ENCODE peak calls at places on chromosomes 11 and 22, in eight cellular contexts. One of them, this sample, is unnamed.

GRCh38 chr11:11366793-11367192 is 13.7 kb upstream of the CSNK2A3 start:
- DNase-seq in A549: no peak
- DNase-seq in ovary: no peak
- DNase-seq in tibial nerve: no peak
- DNase-seq in suprapubic skin: no peak
- DNase-seq in transverse colon: no peak
- DNase-seq in H1: no peak
- DNase-seq in HepG2: no peak
- DNase-seq in this sample: no peak

GRCh38 chr22:43230983-43231723 is 44.2 kb upstream of the TTLL12 start:
- DNase-seq in A549: peak; percentile 45
- DNase-seq in ovary: peak; percentile 65
- DNase-seq in tibial nerve: no peak
- DNase-seq in suprapubic skin: no peak
- DNase-seq in transverse colon: peak; percentile 54
- DNase-seq in H1: peak; percentile 92
- DNase-seq in HepG2: peak; percentile 48
- DNase-seq in this sample: no peak

GRCh38 chr11:11968511-11969280 is 39.7 kb downstream of the DKK3 start:
- DNase-seq in A549: no peak
- DNase-seq in ovary: no peak
- DNase-seq in tibial nerve: no peak
- DNase-seq in suprapubic skin: no peak
- DNase-seq in transverse colon: no peak
- DNase-seq in H1: no peak
- DNase-seq in HepG2: no peak
- DNase-seq in this sample: peak; percentile 56

GRCh38 chr22:23892626-23893445 is 1.3 kb upstream of the MIF start:
- DNase-seq in A549: no peak
- DNase-seq in ovary: no peak
- DNase-seq in tibial nerve: no peak
- DNase-seq in suprapubic skin: no peak
- DNase-seq in transverse colon: no peak
- DNase-seq in H1: no peak
- DNase-seq in HepG2: no peak
- DNase-seq in this sample: peak; percentile 65

GRCh38 chr22:34015642-34016041 is 95.4 kb upstream of the LARGE1 start:
- DNase-seq in A549: no peak
- DNase-seq in ovary: no peak
- DNase-seq in tibial nerve: no peak
- DNase-seq in suprapubic skin: no peak
- DNase-seq in transverse colon: no peak
- DNase-seq in H1: no peak
- DNase-seq in HepG2: no peak
- DNase-seq in this sample: no peak

GRCh38 chr11:4026389-4026788 is 68.2 kb upstream of the RRM1 start:
- DNase-seq in A549: no peak
- DNase-seq in ovary: no peak
- DNase-seq in tibial nerve: no peak
- DNase-seq in suprapubic skin: no peak
- DNase-seq in transverse colon: no peak
- DNase-seq in H1: no peak
- DNase-seq in HepG2: no peak
- DNase-seq in this sample: no peak

GRCh38 chr11:134261626-134262488 is 8.5 kb downstream of the ACAD8 start:
- DNase-seq in A549: peak; percentile 14
- DNase-seq in ovary: no peak
- DNase-seq in tibial nerve: no peak
- DNase-seq in suprapubic skin: peak; percentile 54
- DNase-seq in transverse colon: no peak
- DNase-seq in H1: peak; percentile 72
- DNase-seq in HepG2: peak; percentile 20
- DNase-seq in this sample: no peak

GRCh38 chr11:723120-723883 is 17.3 kb downstream of the EPS8L2 start:
- DNase-seq in A549: peak; percentile 67
- DNase-seq in ovary: no peak
- DNase-seq in tibial nerve: no peak
- DNase-seq in suprapubic skin: no peak
- DNase-seq in transverse colon: peak; percentile 57
- DNase-seq in H1: no peak
- DNase-seq in HepG2: peak; percentile 56
- DNase-seq in this sample: no peak

GRCh38 chr11:34565417-34566208 is 52.0 kb upstream of the ELF5 start:
- DNase-seq in A549: peak; percentile 37
- DNase-seq in ovary: no peak
- DNase-seq in tibial nerve: no peak
- DNase-seq in suprapubic skin: no peak
- DNase-seq in transverse colon: no peak
- DNase-seq in H1: no peak
- DNase-seq in HepG2: peak; percentile 34
- DNase-seq in this sample: no peak

GRCh38 chr11:101792814-101793213 is 122.0 kb upstream of the CEP126 start:
- DNase-seq in A549: no peak
- DNase-seq in ovary: no peak
- DNase-seq in tibial nerve: no peak
- DNase-seq in suprapubic skin: no peak
- DNase-seq in transverse colon: no peak
- DNase-seq in H1: no peak
- DNase-seq in HepG2: no peak
- DNase-seq in this sample: no peak

GRCh38 chr22:33962409-33962808 is 42.1 kb upstream of the LARGE1 start:
- DNase-seq in A549: no peak
- DNase-seq in ovary: no peak
- DNase-seq in tibial nerve: no peak
- DNase-seq in suprapubic skin: no peak
- DNase-seq in transverse colon: no peak
- DNase-seq in H1: no peak
- DNase-seq in HepG2: no peak
- DNase-seq in this sample: no peak

GRCh38 chr11:1153105-1153950 is 4.4 kb upstream of the MUC5AC start:
- DNase-seq in A549: peak; percentile 88
- DNase-seq in ovary: no peak
- DNase-seq in tibial nerve: no peak
- DNase-seq in suprapubic skin: peak; percentile 81
- DNase-seq in transverse colon: no peak
- DNase-seq in H1: no peak
- DNase-seq in HepG2: peak; percentile 7
- DNase-seq in this sample: no peak

DNA sequence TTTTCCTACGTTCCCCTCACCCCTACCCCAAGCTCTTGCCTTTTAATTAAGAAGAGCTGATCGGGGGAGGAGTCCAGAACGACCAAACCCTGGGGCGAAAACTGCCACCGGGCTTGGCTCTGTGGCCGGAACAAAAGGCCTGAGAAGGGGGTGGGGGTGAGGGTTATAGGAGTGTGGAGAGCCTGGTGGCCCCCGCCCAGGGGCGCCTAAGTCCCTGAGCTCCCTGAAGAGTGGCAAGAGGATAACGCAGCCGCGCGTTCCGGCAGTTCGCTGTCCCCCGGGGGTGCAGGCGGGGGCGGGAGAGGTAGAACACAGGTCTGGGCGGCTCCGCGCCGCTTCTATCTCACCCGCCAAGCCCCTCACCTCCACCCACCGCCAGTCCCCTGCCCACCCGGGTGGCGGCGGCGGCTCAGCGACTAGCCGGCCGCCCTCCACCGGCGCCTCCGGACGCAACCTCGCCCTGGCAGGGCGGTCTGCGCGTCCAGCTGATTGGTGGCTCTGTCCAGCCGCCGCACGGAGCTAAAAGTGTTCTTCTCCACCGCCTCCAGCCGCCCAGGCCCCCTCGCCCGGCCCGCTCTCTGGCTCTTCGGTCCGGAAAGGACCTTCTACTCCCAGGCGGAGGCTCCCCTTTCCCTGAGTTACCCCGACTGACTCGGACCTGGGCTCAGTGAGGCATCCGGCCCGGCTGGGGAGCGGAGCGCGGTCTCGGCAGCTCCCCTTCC is 18.8 kb upstream of the BDNF start:
- DNase-seq in A549: peak; percentile 64
- DNase-seq in ovary: no peak
- DNase-seq in tibial nerve: no peak
- DNase-seq in suprapubic skin: no peak
- DNase-seq in transverse colon: peak; percentile 12
- DNase-seq in H1: peak; percentile 79
- DNase-seq in HepG2: no peak
- DNase-seq in this sample: no peak
- TF ChIP-seq EP300 in A549: no peak
- TF ChIP-seq EP300 in ovary: no peak
- TF ChIP-seq EP300 in tibial nerve: no peak
- TF ChIP-seq EP300 in suprapubic skin: no peak
- TF ChIP-seq EP300 in transverse colon: no peak
- TF ChIP-seq EP300 in H1: no peak
- TF ChIP-seq EP300 in HepG2: no peak
- TF ChIP-seq EP300 in this sample: no peak

GRCh38 chr11:7637447-7638157 is 35.7 kb downstream of the CYB5R2 start:
- DNase-seq in A549: no peak
- DNase-seq in ovary: no peak
- DNase-seq in tibial nerve: no peak
- DNase-seq in suprapubic skin: no peak
- DNase-seq in transverse colon: no peak
- DNase-seq in H1: no peak
- DNase-seq in HepG2: no peak
- DNase-seq in this sample: peak; percentile 88

GRCh38 chr11:7632211-7632610 is 41.1 kb downstream of the CYB5R2 start:
- DNase-seq in A549: no peak
- DNase-seq in ovary: no peak
- DNase-seq in tibial nerve: no peak
- DNase-seq in suprapubic skin: no peak
- DNase-seq in transverse colon: no peak
- DNase-seq in H1: no peak
- DNase-seq in HepG2: no peak
- DNase-seq in this sample: no peak

GRCh38 chr11:7636350-7636749 is 37.0 kb downstream of the CYB5R2 start:
- DNase-seq in A549: no peak
- DNase-seq in ovary: no peak
- DNase-seq in tibial nerve: no peak
- DNase-seq in suprapubic skin: no peak
- DNase-seq in transverse colon: no peak
- DNase-seq in H1: no peak
- DNase-seq in HepG2: no peak
- DNase-seq in this sample: no peak

GRCh38 chr11:7638710-7639642 is 34.3 kb downstream of the CYB5R2 start:
- DNase-seq in A549: no peak
- DNase-seq in ovary: no peak
- DNase-seq in tibial nerve: no peak
- DNase-seq in suprapubic skin: no peak
- DNase-seq in transverse colon: no peak
- DNase-seq in H1: no peak
- DNase-seq in HepG2: no peak
- DNase-seq in this sample: peak; percentile 80

DNA sequence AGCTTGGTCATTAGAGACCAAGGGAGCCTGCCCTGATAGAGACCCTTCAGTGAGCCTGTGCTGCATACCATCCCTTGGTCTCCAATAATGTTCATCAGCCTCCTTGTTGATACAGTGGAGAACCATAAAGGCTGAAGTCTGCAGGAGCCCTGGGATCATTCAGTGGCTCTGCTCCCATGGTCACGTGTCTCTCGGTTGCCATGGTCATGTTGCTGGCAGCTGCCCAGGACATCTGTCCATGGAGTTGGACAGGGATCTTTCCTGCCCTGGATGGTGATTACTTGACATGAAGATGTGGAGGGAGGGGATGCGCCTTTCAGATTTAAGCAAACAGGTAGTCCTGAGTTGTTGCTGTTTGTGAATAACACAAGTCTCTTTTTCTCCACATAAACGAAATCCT is 38.2 kb downstream of the CYB5R2 start:
- DNase-seq in A549: no peak
- DNase-seq in ovary: no peak
- DNase-seq in tibial nerve: no peak
- DNase-seq in suprapubic skin: no peak
- DNase-seq in transverse colon: no peak
- DNase-seq in H1: no peak
- DNase-seq in HepG2: no peak
- DNase-seq in this sample: no peak
- TF ChIP-seq CTCF in A549: no peak
- TF ChIP-seq CTCF in ovary: no peak
- TF ChIP-seq CTCF in tibial nerve: no peak
- TF ChIP-seq CTCF in suprapubic skin: no peak
- TF ChIP-seq CTCF in transverse colon: no peak
- TF ChIP-seq CTCF in H1: no peak
- TF ChIP-seq CTCF in HepG2: no peak
- TF ChIP-seq CTCF in this sample: no peak

GRCh38 chr22:17627961-17628303 is 617 bp downstream of the ATP6V1E1 start:
- DNase-seq in A549: no peak
- DNase-seq in ovary: no peak
- DNase-seq in tibial nerve: no peak
- DNase-seq in suprapubic skin: no peak
- DNase-seq in transverse colon: no peak
- DNase-seq in H1: no peak
- DNase-seq in HepG2: no peak
- DNase-seq in this sample: no peak

GRCh38 chr22:17631076-17631565 is 2.6 kb upstream of the ATP6V1E1 start:
- DNase-seq in A549: no peak
- DNase-seq in ovary: no peak
- DNase-seq in tibial nerve: no peak
- DNase-seq in suprapubic skin: no peak
- DNase-seq in transverse colon: peak; percentile 48
- DNase-seq in H1: no peak
- DNase-seq in HepG2: no peak
- DNase-seq in this sample: no peak

GRCh38 chr22:17629646-17630045 is 1.1 kb upstream of the ATP6V1E1 start:
- DNase-seq in A549: no peak
- DNase-seq in ovary: no peak
- DNase-seq in tibial nerve: no peak
- DNase-seq in suprapubic skin: no peak
- DNase-seq in transverse colon: no peak
- DNase-seq in H1: no peak
- DNase-seq in HepG2: no peak
- DNase-seq in this sample: no peak

GRCh38 chr22:17629167-17629489 is 579 bp upstream of the ATP6V1E1 start:
- DNase-seq in A549: no peak
- DNase-seq in ovary: no peak
- DNase-seq in tibial nerve: no peak
- DNase-seq in suprapubic skin: no peak
- DNase-seq in transverse colon: no peak
- DNase-seq in H1: no peak
- DNase-seq in HepG2: no peak
- DNase-seq in this sample: no peak

GRCh38 chr22:17628304-17629166 is at the start of gene ATP6V1E1:
- DNase-seq in A549: peak; percentile 94
- DNase-seq in ovary: peak; percentile 94
- DNase-seq in tibial nerve: peak; percentile 95
- DNase-seq in suprapubic skin: peak; percentile 98
- DNase-seq in transverse colon: peak; percentile 98
- DNase-seq in H1: peak; percentile 94
- DNase-seq in HepG2: peak; percentile 94
- DNase-seq in this sample: peak; percentile 99
- TF ChIP-seq POLR2A in A549: peak; percentile 51
- TF ChIP-seq POLR2A in ovary: peak; percentile 65
- TF ChIP-seq POLR2A in tibial nerve: peak; percentile 79
- TF ChIP-seq POLR2A in suprapubic skin: no peak
- TF ChIP-seq POLR2A in transverse colon: peak; percentile 92
- TF ChIP-seq POLR2A in H1: peak; percentile 92
- TF ChIP-seq POLR2A in HepG2: peak; percentile 84
- TF ChIP-seq POLR2A in this sample: peak; percentile 67

DNA sequence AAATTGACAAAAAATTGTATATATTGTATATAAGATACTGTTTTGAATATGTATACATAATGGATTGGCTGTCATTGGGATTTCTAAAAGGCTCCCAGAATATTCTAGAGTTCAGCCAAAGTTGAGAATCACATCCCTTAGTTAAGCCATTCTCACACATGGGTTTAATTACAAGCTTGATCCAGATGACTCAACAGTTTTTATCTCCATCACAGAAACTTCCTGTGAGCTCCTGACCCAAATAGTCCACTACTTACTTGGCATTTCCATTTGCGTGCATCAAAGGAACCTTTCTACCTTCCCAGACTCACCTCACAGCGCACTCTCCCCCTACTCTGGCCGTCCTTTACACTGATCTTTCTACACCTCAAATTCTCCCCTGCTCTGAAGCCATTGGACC is 184.8 kb upstream of the ARHGAP20 start:
- DNase-seq in A549: no peak
- DNase-seq in ovary: no peak
- DNase-seq in tibial nerve: no peak
- DNase-seq in suprapubic skin: no peak
- DNase-seq in transverse colon: no peak
- DNase-seq in H1: no peak
- DNase-seq in HepG2: no peak
- DNase-seq in this sample: no peak
- TF ChIP-seq EP300 in A549: no peak
- TF ChIP-seq EP300 in ovary: no peak
- TF ChIP-seq EP300 in tibial nerve: no peak
- TF ChIP-seq EP300 in suprapubic skin: no peak
- TF ChIP-seq EP300 in transverse colon: no peak
- TF ChIP-seq EP300 in H1: no peak
- TF ChIP-seq EP300 in HepG2: no peak
- TF ChIP-seq EP300 in this sample: no peak

This sample was measured in sigmoid colon.